ENCODE peak calls at places on chromosomes 7 and 10, in five cellular contexts. One of them, this sample, is unnamed.

GRCh38 chr10:62244785-62245595 is 23.7 kb downstream of the RTKN2 start:
- DNase-seq in gastrocnemius medialis: peak; percentile 29
- DNase-seq in ovary: peak; percentile 53
- DNase-seq in A549: peak; percentile 67
- DNase-seq in GM12891: no peak
- DNase-seq in this sample: no peak

GRCh38 chr7:157158400-157158799 is 19.7 kb downstream of the UBE3C start:
- DNase-seq in gastrocnemius medialis: no peak
- DNase-seq in ovary: no peak
- DNase-seq in A549: no peak
- DNase-seq in GM12891: no peak
- DNase-seq in this sample: no peak

GRCh38 chr10:17001961-17002749 is 127.5 kb downstream of the CUBN start:
- DNase-seq in gastrocnemius medialis: peak; percentile 15
- DNase-seq in ovary: peak; percentile 82
- DNase-seq in A549: no peak
- DNase-seq in GM12891: no peak
- DNase-seq in this sample: no peak

GRCh38 chr10:15817407-15818046 is 42.8 kb downstream of the MINDY3 start:
- DNase-seq in gastrocnemius medialis: no peak
- DNase-seq in ovary: no peak
- DNase-seq in A549: no peak
- DNase-seq in GM12891: no peak
- DNase-seq in this sample: no peak

GRCh38 chr10:128060341-128060851 is 65.8 kb downstream of the MKI67 start:
- DNase-seq in gastrocnemius medialis: no peak
- DNase-seq in ovary: no peak
- DNase-seq in A549: no peak
- DNase-seq in GM12891: no peak
- DNase-seq in this sample: no peak

GRCh38 chr10:50641636-50642035 is 17.9 kb upstream of the SGMS1 start:
- DNase-seq in gastrocnemius medialis: no peak
- DNase-seq in ovary: no peak
- DNase-seq in A549: no peak
- DNase-seq in GM12891: no peak
- DNase-seq in this sample: no peak

GRCh38 chr7:46982928-46983327 is 599.0 kb downstream of the TNS3 start:
- DNase-seq in gastrocnemius medialis: no peak
- DNase-seq in ovary: no peak
- DNase-seq in A549: no peak
- DNase-seq in GM12891: no peak
- DNase-seq in this sample: no peak

GRCh38 chr10:103123282-103124033 is 69.6 kb downstream of the NT5C2 start:
- DNase-seq in gastrocnemius medialis: no peak
- DNase-seq in ovary: no peak
- DNase-seq in A549: no peak
- DNase-seq in GM12891: no peak
- DNase-seq in this sample: no peak

DNA sequence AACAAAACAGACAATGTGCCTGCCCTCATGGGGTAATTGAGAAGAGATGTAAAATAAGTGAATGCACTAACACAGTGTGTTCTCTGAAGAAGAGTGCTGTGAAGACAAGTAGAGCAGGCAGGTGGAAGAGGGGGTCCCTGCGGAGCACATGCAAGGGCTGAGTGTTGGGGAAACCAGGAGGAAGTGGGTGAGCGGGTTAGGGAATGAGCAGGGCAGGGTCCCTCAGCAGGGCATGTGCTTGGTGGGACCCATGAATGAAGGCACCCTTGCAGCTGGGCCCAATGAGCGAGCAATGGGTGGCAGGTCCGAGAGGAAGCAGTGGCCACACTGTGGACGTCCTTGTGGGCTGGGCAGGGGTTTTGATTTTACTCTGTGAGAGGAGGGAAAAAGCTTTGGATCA is 376.6 kb upstream of the COBL start:
- DNase-seq in gastrocnemius medialis: no peak
- DNase-seq in ovary: no peak
- DNase-seq in A549: no peak
- DNase-seq in GM12891: no peak
- DNase-seq in this sample: no peak
- TF ChIP-seq POLR2A in gastrocnemius medialis: no peak
- TF ChIP-seq POLR2A in ovary: no peak
- TF ChIP-seq POLR2A in A549: no peak
- TF ChIP-seq POLR2A in GM12891: no peak
- TF ChIP-seq POLR2A in this sample: no peak

GRCh38 chr7:87599336-87599735 is 1.3 kb downstream of the ABCB1 start:
- DNase-seq in gastrocnemius medialis: no peak
- DNase-seq in ovary: no peak
- DNase-seq in A549: no peak
- DNase-seq in GM12891: peak; percentile 46
- DNase-seq in this sample: no peak
- TF ChIP-seq POLR2A in gastrocnemius medialis: no peak
- TF ChIP-seq POLR2A in ovary: no peak
- TF ChIP-seq POLR2A in A549: no peak
- TF ChIP-seq POLR2A in GM12891: no peak
- TF ChIP-seq POLR2A in this sample: no peak

DNA sequence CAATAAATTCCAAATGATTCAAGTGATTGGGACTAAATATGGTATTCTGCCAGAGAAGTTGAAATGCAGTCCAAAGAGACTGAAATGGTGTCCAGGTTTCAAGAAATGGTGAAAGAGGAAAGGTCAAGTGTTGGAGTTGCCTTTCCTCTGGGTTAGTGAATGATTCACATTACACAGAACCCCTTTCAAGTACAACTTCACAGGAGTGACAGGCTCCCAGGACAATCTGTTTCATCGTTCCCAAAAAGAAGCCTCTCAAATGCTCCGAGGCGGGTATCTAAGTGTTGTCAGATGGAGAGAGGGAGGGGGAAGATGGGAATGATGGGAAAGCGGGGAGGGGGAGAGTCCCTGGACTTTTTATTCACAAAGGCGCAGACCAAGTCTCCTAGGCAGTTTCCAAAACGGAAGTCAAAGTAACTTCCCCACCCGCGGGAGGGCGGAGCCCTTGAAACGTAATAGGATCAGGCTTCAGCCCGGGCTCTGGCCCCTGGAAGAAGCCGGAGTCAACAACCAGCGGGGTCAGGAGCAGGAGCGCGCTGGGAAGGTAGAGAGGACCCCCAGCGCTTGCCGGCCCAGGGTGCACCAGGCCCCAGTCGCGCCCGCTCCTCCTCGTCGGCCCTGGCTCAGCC is 743 bp downstream of the SLC25A13 start:
- DNase-seq in gastrocnemius medialis: peak; percentile 83
- DNase-seq in ovary: peak; percentile 84
- DNase-seq in A549: peak; percentile 86
- DNase-seq in GM12891: peak; percentile 5
- DNase-seq in this sample: peak; percentile 63
- TF ChIP-seq POLR2A in gastrocnemius medialis: no peak
- TF ChIP-seq POLR2A in ovary: peak; percentile 8
- TF ChIP-seq POLR2A in A549: peak; percentile 54
- TF ChIP-seq POLR2A in GM12891: peak; percentile 84
- TF ChIP-seq POLR2A in this sample: peak; percentile 41

DNA sequence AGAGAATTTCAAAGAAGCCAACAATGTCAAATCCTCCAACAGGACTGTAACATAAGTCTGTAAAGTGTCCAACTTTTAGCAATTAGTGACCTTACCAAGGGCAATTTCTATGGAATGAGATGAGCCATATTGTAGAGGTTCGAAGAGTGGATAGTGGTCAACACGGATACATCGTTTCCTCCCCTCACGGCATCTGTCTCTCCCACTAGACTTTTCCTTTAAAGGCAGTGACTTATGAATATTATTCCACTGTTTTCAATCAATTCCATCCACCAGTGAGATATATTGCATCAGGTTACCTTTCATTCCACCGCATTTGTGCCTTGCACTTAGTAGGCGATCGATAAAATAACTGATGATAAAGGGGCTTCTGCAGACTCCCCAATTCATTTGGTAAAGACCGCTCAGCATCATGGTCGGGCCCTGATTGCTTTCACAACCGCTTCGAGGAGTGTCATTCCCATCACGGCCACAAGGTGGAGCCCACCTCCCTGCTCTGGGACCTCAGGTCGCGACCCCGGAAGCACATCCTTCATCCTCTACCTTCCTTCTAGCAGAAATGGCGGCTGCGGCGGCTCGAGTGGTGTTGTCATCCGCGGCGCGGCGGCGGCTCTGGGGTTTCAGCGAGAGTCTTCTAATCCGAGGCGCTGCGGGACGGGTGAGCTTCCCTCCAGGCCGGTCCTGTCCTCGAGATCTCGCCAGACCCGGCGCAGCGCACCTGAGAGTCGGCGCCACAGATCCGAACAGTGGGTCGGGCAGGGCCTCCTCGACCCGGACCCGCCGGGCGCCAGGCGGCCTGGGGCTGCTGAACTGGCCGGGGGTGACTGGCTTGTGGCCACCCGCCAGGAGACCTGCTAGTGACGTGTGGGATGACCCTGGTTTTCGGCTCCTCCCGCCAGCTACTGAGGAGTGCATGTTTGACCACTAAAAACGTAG is at the start of gene PMPCB:
- DNase-seq in gastrocnemius medialis: peak; percentile 87
- DNase-seq in ovary: peak; percentile 96
- DNase-seq in A549: peak; percentile 92
- DNase-seq in GM12891: peak; percentile 76
- DNase-seq in this sample: peak; percentile 72
- TF ChIP-seq POLR2A in gastrocnemius medialis: peak; percentile 27
- TF ChIP-seq POLR2A in ovary: peak; percentile 41
- TF ChIP-seq POLR2A in A549: peak; percentile 77
- TF ChIP-seq POLR2A in GM12891: peak; percentile 64
- TF ChIP-seq POLR2A in this sample: peak; percentile 80

GRCh38 chr7:100156331-100157068 is 2.0 kb downstream of the TRAPPC14 start:
- DNase-seq in gastrocnemius medialis: no peak
- DNase-seq in ovary: no peak
- DNase-seq in A549: no peak
- DNase-seq in GM12891: no peak
- DNase-seq in this sample: no peak

GRCh38 chr7:100153713-100154519 is 4.6 kb downstream of the TRAPPC14 start:
- DNase-seq in gastrocnemius medialis: no peak
- DNase-seq in ovary: no peak
- DNase-seq in A549: no peak
- DNase-seq in GM12891: no peak
- DNase-seq in this sample: no peak

GRCh38 chr7:100152937-100153666 is 4.4 kb downstream of the LAMTOR4 start:
- DNase-seq in gastrocnemius medialis: no peak
- DNase-seq in ovary: no peak
- DNase-seq in A549: no peak
- DNase-seq in GM12891: no peak
- DNase-seq in this sample: no peak

GRCh38 chr7:100155553-100156317 is 2.8 kb downstream of the TRAPPC14 start:
- DNase-seq in gastrocnemius medialis: no peak
- DNase-seq in ovary: no peak
- DNase-seq in A549: no peak
- DNase-seq in GM12891: no peak
- DNase-seq in this sample: no peak

DNA sequence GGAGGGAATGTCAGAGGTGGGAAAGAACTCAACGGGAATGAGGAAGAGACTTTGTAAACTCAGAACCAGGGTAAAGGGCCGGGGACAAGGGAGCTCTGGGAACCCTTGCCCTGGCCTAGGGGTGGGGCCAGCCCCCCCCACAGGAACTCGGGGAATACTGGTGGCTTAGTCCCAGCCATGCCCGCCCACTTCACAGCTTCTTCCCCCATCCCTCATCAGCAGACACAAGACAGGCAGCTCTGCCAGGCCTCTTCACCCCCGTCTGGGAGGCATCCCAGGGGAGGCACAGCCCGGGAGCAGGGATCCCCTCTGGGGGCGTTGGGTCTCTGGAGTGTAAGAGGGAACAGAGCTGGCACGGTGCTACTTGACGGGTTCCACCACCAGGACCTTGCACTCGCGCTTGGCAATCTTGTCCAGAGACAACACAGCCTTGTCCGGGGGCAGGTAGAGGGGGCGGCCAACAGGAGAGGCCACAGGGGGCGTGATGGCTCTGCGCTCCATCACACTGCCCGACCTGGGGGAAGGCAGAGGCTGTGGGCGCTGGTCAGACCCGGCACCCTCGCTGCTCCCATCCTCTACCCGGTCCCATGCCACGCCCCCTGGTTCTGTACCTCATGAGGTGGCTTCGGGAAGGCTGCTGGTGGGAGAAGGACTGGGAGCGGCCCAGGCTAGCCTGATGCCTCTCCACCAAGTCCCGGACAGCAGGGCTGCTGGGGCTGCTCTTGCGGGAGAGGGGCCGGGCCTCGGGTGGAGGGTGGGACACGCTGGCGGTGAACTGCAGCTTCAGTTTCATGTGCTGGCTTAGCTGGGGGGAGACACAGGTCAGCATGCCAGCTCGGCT is 3.7 kb downstream of the TRAPPC14 start:
- DNase-seq in gastrocnemius medialis: no peak
- DNase-seq in ovary: no peak
- DNase-seq in A549: no peak
- DNase-seq in GM12891: no peak
- DNase-seq in this sample: no peak
- TF ChIP-seq POLR2A in gastrocnemius medialis: no peak
- TF ChIP-seq POLR2A in ovary: no peak
- TF ChIP-seq POLR2A in A549: no peak
- TF ChIP-seq POLR2A in GM12891: no peak
- TF ChIP-seq POLR2A in this sample: no peak

DNA sequence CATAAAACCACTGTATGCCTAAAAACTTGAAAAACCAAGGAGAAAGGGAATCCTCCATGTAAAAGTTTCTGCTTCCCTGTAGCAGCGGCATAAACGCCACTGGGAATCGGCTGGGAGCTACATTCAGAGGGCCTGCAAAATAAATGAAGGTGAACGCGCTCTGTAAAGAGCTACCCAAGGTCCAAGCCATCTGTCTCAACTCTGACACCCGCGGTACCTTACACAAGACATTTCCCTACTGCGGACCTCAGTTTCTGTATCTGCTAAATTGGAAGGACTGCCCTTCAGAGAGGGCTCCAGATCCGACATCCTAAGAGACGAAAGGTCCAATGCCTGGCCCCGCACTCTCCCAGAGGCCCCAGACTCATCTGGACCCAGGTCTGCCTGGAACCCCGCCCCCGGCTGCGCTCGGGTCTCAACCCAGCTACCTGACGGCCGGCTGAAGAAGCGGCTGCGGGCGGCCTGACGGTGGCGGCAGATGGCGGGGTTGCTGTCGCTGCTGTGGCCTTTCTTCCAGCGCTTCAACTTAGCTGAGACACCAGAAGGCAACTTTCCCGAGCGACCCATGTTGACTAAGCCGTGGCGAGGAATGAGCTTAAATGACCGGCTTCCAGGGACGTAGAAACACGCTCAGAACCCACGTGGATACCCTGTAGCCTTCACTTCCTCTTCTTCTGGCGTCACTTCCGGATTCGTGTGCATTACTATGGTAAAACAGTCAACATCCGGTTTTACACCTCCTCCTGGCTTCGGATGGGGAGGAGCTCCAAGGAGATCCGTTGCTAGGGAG is at the start of gene RRP12:
- DNase-seq in gastrocnemius medialis: peak; percentile 87
- DNase-seq in ovary: peak; percentile 91
- DNase-seq in A549: peak; percentile 98
- DNase-seq in GM12891: peak; percentile 92
- DNase-seq in this sample: peak; percentile 97
- TF ChIP-seq POLR2A in gastrocnemius medialis: peak; percentile 79
- TF ChIP-seq POLR2A in ovary: peak; percentile 40
- TF ChIP-seq POLR2A in A549: peak; percentile 72
- TF ChIP-seq POLR2A in GM12891: peak; percentile 87
- TF ChIP-seq POLR2A in this sample: peak; percentile 60